ENCODE peak calls at places on chromosomes 12 and 14, in six cellular contexts. N is dorsolateral prefrontal cortex; B is HCT116; F is upper lobe of right lung; M is CD8-positive, alpha-beta memory T cell; V is A549. I is an unnamed sample.

GRCh38 chr12:77299910-77300772 is 234.8 kb upstream of the E2F7 start:
- DNase-seq in N (no peak), B (no peak), F (no peak), M (no peak), V (no peak), I (no peak)

GRCh38 chr14:99349721-99350495 is 77.9 kb upstream of the BCL11B start:
- DNase-seq in N (no peak), B (no peak), F (peak; percentile 44), M (no peak), V (no peak), I (no peak)

GRCh38 chr12:69339999-69340398 is 8.2 kb upstream of the LYZ start:
- DNase-seq in N (no peak), B (no peak), F (no peak), M (no peak), V (no peak), I (no peak)

GRCh38 chr12:56991319-56991906 is 14.9 kb downstream of the ZBTB39 start:
- DNase-seq in N (no peak), B (no peak), F (no peak), M (no peak), V (no peak), I (no peak)

GRCh38 chr14:64760146-64760755 is 56.0 kb downstream of the PLEKHG3 start:
- DNase-seq in N (peak; percentile 67), B (peak; percentile 24), F (peak; percentile 77), M (peak; percentile 33), V (peak; percentile 91), I (peak; percentile 87)

GRCh38 chr14:69997849-69998248 is 118.6 kb downstream of the SMOC1 start:
- DNase-seq in N (no peak), B (no peak), F (no peak), M (no peak), V (peak; percentile 40), I (no peak)

GRCh38 chr14:42893183-42893582 is 1286.5 kb downstream of the LRFN5 start:
- DNase-seq in N (no peak), B (no peak), F (no peak), M (no peak), V (no peak), I (no peak)

GRCh38 chr14:58749066-58749669 is 111.4 kb downstream of the DACT1 start:
- DNase-seq in N (no peak), B (peak; percentile 76), F (no peak), M (no peak), V (peak; percentile 17), I (no peak)

GRCh38 chr12:115404761-115405470 is 720.9 kb upstream of the TBX3 start:
- DNase-seq in N (no peak), B (no peak), F (no peak), M (no peak), V (no peak), I (no peak)

GRCh38 chr12:68837215-68837614 is 29.2 kb downstream of the MDM2 start:
- DNase-seq in N (no peak), B (no peak), F (no peak), M (no peak), V (no peak), I (no peak)

GRCh38 chr12:3869860-3870259 is 3.3 kb downstream of the PARP11 start:
- DNase-seq in N (no peak), B (no peak), F (no peak), M (peak; percentile 39), V (no peak), I (no peak)

GRCh38 chr12:31868980-31869379 is 90.2 kb upstream of the RESF1 start:
- DNase-seq in N (no peak), B (no peak), F (no peak), M (no peak), V (no peak), I (no peak)

GRCh38 chr12:122951979-122952892 is 14.0 kb downstream of the ABCB9 start:
- DNase-seq in N (peak; percentile 65), B (peak; percentile 59), F (peak; percentile 83), M (peak; percentile 59), V (peak; percentile 87), I (peak; percentile 91)

GRCh38 chr12:12897286-12897685 is 5.9 kb downstream of the GPRC5A start:
- DNase-seq in N (no peak), B (no peak), F (no peak), M (no peak), V (no peak), I (no peak)

GRCh38 chr12:121590476-121591143 is 9.8 kb upstream of the KDM2B start:
- DNase-seq in N (no peak), B (no peak), F (no peak), M (peak; percentile 84), V (no peak), I (peak; percentile 62)

GRCh38 chr14:33692762-33693161 is 258.1 kb downstream of the EGLN3 start:
- DNase-seq in N (no peak), B (no peak), F (no peak), M (no peak), V (no peak), I (no peak)

GRCh38 chr12:49974231-49974675 is 1.5 kb downstream of the AQP6 start:
- DNase-seq in N (peak; percentile 57), B (no peak), F (peak; percentile 85), M (no peak), V (no peak), I (peak; percentile 81)

GRCh38 chr12:49428652-49429549 is 61.6 kb downstream of the SPATS2 start:
- DNase-seq in N (no peak), B (peak; percentile 3), F (no peak), M (no peak), V (peak; percentile 14), I (peak; percentile 15)

GRCh38 chr12:64175254-64175945 is 46.7 kb downstream of the KICS2 start:
- DNase-seq in N (no peak), B (no peak), F (no peak), M (no peak), V (no peak), I (peak; percentile 30)

GRCh38 chr14:58865520-58866281 is 227.9 kb downstream of the DACT1 start:
- DNase-seq in N (no peak), B (no peak), F (no peak), M (no peak), V (no peak), I (no peak)

GRCh38 chr12:89105243-89105642 is 247.1 kb downstream of the DUSP6 start:
- DNase-seq in N (no peak), B (no peak), F (no peak), M (no peak), V (no peak), I (no peak)

GRCh38 chr12:71415336-71416231 is 24.0 kb upstream of the LGR5 start:
- DNase-seq in N (no peak), B (peak; percentile 42), F (no peak), M (peak; percentile 27), V (peak; percentile 52), I (peak; percentile 61)

GRCh38 chr12:18751866-18752265 is 13.9 kb downstream of the CAPZA3 start:
- DNase-seq in N (no peak), B (no peak), F (no peak), M (no peak), V (no peak), I (no peak)

GRCh38 chr14:35369701-35370191 is 34.8 kb downstream of the NFKBIA start:
- DNase-seq in N (no peak), B (no peak), F (no peak), M (no peak), V (peak; percentile 67), I (peak; percentile 29)

GRCh38 chr12:49548822-49549648 is 10.2 kb downstream of the KCNH3 start:
- DNase-seq in N (peak; percentile 45), B (no peak), F (peak; percentile 66), M (no peak), V (no peak), I (peak; percentile 95)

GRCh38 chr12:50655374-50655921 is 108.5 kb upstream of the ATF1 start:
- DNase-seq in N (no peak), B (no peak), F (no peak), M (no peak), V (no peak), I (no peak)

GRCh38 chr12:95231190-95231589 is 13.6 kb downstream of the VEZT start:
- DNase-seq in N (no peak), B (no peak), F (no peak), M (no peak), V (peak; percentile 62), I (no peak)

GRCh38 chr12:4910502-4911315 is 1.0 kb downstream of the KCNA1 start:
- DNase-seq in N (peak; percentile 44), B (no peak), F (no peak), M (no peak), V (no peak), I (peak; percentile 76)

GRCh38 chr12:4909734-4910501 is at the start of gene KCNA1:
- DNase-seq in N (peak; percentile 81), B (no peak), F (no peak), M (no peak), V (no peak), I (peak; percentile 81)

GRCh38 chr12:4908694-4909396 is 860 bp upstream of the KCNA1 start:
- DNase-seq in N (peak; percentile 56), B (no peak), F (no peak), M (no peak), V (no peak), I (peak; percentile 92)

GRCh38 chr12:4911316-4911994 is 1.8 kb downstream of the KCNA1 start:
- DNase-seq in N (peak; percentile 51), B (no peak), F (no peak), M (no peak), V (no peak), I (no peak)

DNA sequence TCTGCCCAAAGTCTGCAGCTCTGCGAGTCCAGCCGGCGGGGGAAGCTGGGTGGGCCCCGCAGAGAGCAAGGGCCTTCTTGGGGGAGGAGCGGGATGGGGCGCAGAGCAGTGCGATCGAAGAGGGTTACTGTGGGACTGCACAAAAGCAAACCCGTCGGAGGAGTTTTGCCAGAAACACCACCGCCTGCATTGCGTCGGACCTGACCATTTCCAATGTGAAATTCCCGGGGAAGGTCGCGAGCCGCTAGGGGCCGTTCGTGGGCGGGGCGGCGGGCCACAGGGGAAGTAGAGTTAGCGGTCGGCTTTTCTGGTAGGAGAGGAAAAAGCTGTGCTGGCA is 340 bp upstream of the KCNA1 start:
- DNase-seq in N (no peak), B (no peak), F (no peak), M (no peak), V (no peak), I (peak; percentile 61)
- H3K4me3 ChIP-seq in N (peak overlapping the region; percentile 65), B (no peak overlapping the region), F (peak overlapping the region; percentile 39), M (no peak overlapping the region), V (no peak overlapping the region), I (peak overlapping the region; percentile 46)

GRCh38 chr12:54220567-54220966 is 31.8 kb upstream of the SMUG1 start:
- DNase-seq in N (no peak), B (no peak), F (no peak), M (no peak), V (no peak), I (no peak)
- H3K4me3 ChIP-seq in N (no peak overlapping the region), B (no peak overlapping the region), F (no peak overlapping the region), M (no peak overlapping the region), V (no peak overlapping the region), I (no peak overlapping the region)

GRCh38 chr14:74613211-74613914 is 1.3 kb upstream of the LTBP2 start:
- DNase-seq in N (no peak), B (no peak), F (no peak), M (no peak), V (no peak), I (no peak)
- H3K4me3 ChIP-seq in N (no peak overlapping the region), B (no peak overlapping the region), F (no peak overlapping the region), M (no peak overlapping the region), V (no peak overlapping the region), I (no peak overlapping the region)

DNA sequence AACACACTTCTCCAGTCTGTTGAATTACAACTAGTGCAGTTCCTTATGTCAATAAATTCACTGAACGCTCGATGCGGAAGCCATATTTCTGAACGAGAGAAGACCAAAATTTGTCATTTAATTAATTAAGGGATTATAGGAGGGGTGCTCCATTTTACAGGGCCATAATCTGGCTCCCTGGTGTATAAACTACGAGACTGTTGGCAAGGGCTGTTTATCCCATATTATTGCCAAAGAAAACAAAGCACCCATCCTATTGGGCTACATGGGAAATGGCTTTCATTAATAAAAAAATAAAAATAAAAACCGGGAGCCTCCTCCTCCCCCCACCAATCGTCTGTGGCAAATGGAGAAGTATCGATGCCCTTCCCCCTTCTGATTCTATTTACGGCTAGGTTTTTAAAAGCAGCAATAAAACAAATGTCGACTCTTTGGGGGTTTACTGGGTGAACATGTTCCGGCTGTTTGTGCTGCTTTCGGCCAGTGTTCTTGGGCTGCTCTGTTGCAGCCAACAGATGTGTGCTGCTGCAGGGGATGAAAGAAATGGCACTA is 24.8 kb downstream of the ATF7 start:
- DNase-seq in N (no peak), B (no peak), F (no peak), M (no peak), V (no peak), I (no peak)
- H3K4me3 ChIP-seq in N (peak overlapping the region; percentile 54), B (no peak overlapping the region), F (peak overlapping the region; percentile 15), M (no peak overlapping the region), V (no peak overlapping the region), I (no peak overlapping the region)

I was measured in H7.